ENCODE peak calls at places on chromosomes 4 and X, in five cellular contexts. N is mesenchymal stem cell, S is mesendoderm, E is IMR-90, U is H9. I is an unnamed sample.
A peak's percentile ranks its signal among the peaks of the same experiment; 100 is the strongest.

GRCh38 chr4:173246719-173247118 is 78.1 kb downstream of the GALNT7 start:
- DNase-seq in N (no peak), S (no peak), E (no peak), U (no peak), I (no peak)

GRCh38 chrX:72366746-72367145 is 61.0 kb upstream of the CITED1 start:
- DNase-seq in N (no peak), S (no peak), E (no peak), U (no peak), I (no peak)

GRCh38 chrX:133523094-133523493 is 107.8 kb upstream of the GPC4 start:
- DNase-seq in N (no peak), S (no peak), E (no peak), U (no peak), I (no peak)

GRCh38 chrX:101223226-101223625 is 3.6 kb downstream of the DRP2 start:
- DNase-seq in N (no peak), S (no peak), E (no peak), U (no peak), I (no peak)

GRCh38 chr4:118756958-118757357 is 71.8 kb downstream of the METTL14 start:
- DNase-seq in N (no peak), S (no peak), E (no peak), U (no peak), I (no peak)

GRCh38 chr4:176323511-176324160 is 3.9 kb downstream of the SPCS3 start:
- DNase-seq in N (no peak), S (no peak), E (no peak), U (no peak), I (no peak)

GRCh38 chr4:17324431-17324830 is 187.5 kb downstream of the QDPR start:
- DNase-seq in N (peak; percentile 72), S (peak; percentile 64), E (peak; percentile 77), U (peak; percentile 40), I (peak; percentile 38)

GRCh38 chr4:155506761-155507160 is 130.0 kb upstream of the MAP9 start:
- DNase-seq in N (no peak), S (no peak), E (no peak), U (no peak), I (no peak)

GRCh38 chr4:107999932-108000539 is 10.3 kb downstream of the HADH start:
- DNase-seq in N (peak; percentile 33), S (no peak), E (no peak), U (no peak), I (no peak)

GRCh38 chrX:96098471-96098870 is 586.2 kb upstream of the DIAPH2 start:
- DNase-seq in N (no peak), S (no peak), E (no peak), U (no peak), I (no peak)

GRCh38 chr4:21097026-21097425 is 396.8 kb downstream of the PACRGL start:
- DNase-seq in N (no peak), S (no peak), E (no peak), U (no peak), I (no peak)

GRCh38 chr4:38621004-38621684 is 42.9 kb upstream of the KLF3 start:
- DNase-seq in N (peak; percentile 84), S (no peak), E (peak; percentile 87), U (no peak), I (no peak)

GRCh38 chr4:10737335-10737734 is 52.8 kb upstream of the CLNK start:
- DNase-seq in N (peak; percentile 67), S (peak; percentile 22), E (peak; percentile 69), U (no peak), I (no peak)

GRCh38 chrX:119755981-119756533 is 2.3 kb upstream of the SOWAHD start:
- DNase-seq in N (peak; percentile 80), S (no peak), E (peak; percentile 73), U (no peak), I (no peak)

GRCh38 chr4:110049951-110050925 is 137.6 kb downstream of the EGF start:
- DNase-seq in N (peak; percentile 59), S (peak; percentile 56), E (peak; percentile 52), U (no peak), I (peak; percentile 38)

GRCh38 chr4:98994474-98995182 is 893 bp upstream of the METAP1 start:
- DNase-seq in N (no peak), S (no peak), E (peak; percentile 8), U (no peak), I (no peak)

GRCh38 chr4:1368421-1369090 is 21.5 kb downstream of the UVSSA start:
- DNase-seq in N (no peak), S (no peak), E (no peak), U (peak; percentile 62), I (no peak)

GRCh38 chrX:155864655-155865054 is 16.5 kb upstream of the VAMP7 start:
- DNase-seq in N (peak; percentile 10), S (peak; percentile 37), E (no peak), U (no peak), I (no peak)

GRCh38 chr4:153166971-153167501 is 37.2 kb upstream of the TRIM2 start:
- DNase-seq in N (no peak), S (no peak), E (peak; percentile 43), U (no peak), I (no peak)

GRCh38 chr4:3111461-3111860 is 37.0 kb downstream of the HTT start:
- DNase-seq in N (peak; percentile 92), S (peak; percentile 59), E (peak; percentile 82), U (no peak), I (no peak)

DNA sequence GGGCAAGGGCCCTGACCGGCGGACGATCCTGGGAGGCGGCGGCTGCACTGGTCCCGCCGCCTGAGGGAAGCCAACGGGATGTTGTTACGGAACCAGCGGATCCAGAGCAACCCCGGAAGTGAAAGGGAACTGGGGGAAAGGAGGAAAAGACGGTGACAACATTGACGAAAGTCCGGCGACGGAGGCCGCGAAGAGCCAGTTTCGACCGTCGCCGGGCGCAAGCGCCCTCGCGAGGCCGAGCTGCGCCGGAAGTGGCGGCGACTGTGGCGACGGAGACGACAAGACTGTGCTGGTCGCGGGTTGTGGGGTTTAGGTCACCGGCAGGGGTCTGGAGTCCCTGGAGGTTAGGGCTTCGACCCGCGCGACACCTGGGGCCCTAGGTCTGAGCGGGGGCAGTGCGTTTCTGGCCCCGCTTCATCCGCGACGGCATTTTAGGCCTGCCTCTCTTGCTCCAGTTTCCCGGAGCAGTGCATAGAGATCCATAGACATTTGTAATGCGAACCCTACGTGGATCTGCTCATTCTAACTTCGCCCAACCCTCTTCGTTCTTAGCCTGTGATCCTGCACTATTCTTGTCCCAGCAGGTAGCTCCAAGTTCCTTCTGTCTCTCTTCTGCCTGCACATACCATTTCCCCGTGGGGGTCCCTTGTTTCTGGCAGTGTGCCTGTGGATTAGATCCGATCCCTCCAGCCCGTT is at the start of gene BOD1L1:
- DNase-seq in N (peak; percentile 92), S (peak; percentile 96), E (peak; percentile 89), U (peak; percentile 91), I (peak; percentile 82)
- H3K23ac ChIP-seq in N (no peak within 1 kb of the TSS), S (no peak within 1 kb of the TSS), E (peak within 1 kb of the TSS; percentile 89), U (no peak within 1 kb of the TSS), I (peak within 1 kb of the TSS; percentile 92)

GRCh38 chrX:43876680-43877079 is 5.6 kb downstream of the MAOB start:
- DNase-seq in N (no peak), S (no peak), E (no peak), U (no peak), I (no peak)

GRCh38 chrX:43882294-43882681 is at the start of gene MAOB:
- DNase-seq in N (no peak), S (peak; percentile 38), E (no peak), U (peak; percentile 45), I (peak; percentile 20)

GRCh38 chrX:43881410-43882293 is 598 bp downstream of the MAOB start:
- DNase-seq in N (no peak), S (no peak), E (no peak), U (no peak), I (no peak)

GRCh38 chrX:43880439-43880838 is 1.8 kb downstream of the MAOB start:
- DNase-seq in N (no peak), S (no peak), E (no peak), U (no peak), I (no peak)

DNA sequence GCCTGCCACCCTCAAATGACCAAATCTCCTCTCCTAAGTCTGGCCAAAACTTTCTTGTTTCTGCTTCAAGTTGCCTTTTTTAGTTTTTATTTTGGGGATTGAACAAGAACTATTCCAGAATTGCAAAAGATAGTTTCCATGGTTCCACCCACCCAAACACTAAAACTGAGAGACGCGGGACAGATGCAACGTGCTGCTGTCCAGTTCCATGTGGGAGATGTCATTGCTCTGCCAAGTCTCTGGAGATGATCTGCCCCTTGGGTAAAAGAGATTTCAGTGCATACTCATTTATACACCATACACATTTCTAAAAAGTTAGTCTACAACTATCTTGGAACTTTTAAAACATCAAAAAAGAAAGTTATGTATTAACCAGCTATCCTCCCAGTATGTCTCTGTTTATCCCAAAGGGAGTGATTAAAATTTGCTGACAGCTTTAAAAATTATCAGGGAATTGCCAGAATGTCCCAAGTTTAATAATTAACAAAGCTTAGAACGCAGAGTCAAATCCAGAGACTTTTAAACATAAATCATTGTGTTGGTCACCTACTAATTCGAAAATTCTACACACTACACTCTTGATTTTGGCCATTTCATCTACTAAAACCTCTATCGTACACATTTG is 3.2 kb downstream of the MAOB start:
- DNase-seq in N (no peak), S (no peak), E (no peak), U (no peak), I (no peak)
- H2AK5ac ChIP-seq in N (no peak overlapping the region), S (no peak overlapping the region), E (no peak overlapping the region), U (no peak overlapping the region), I (no peak overlapping the region)

GRCh38 chrX:149517308-149517707 is 12.2 kb upstream of the IDS start:
- DNase-seq in N (no peak), S (no peak), E (no peak), U (no peak), I (no peak)
- H3K4me2 ChIP-seq in N (no peak overlapping the region), S (no peak overlapping the region), E (no peak overlapping the region), U (no peak overlapping the region), I (no peak overlapping the region)

GRCh38 chrX:132272826-132273225 is 53.6 kb upstream of the RAP2C start:
- DNase-seq in N (peak; percentile 51), S (no peak), E (peak; percentile 19), U (no peak), I (no peak)

DNA sequence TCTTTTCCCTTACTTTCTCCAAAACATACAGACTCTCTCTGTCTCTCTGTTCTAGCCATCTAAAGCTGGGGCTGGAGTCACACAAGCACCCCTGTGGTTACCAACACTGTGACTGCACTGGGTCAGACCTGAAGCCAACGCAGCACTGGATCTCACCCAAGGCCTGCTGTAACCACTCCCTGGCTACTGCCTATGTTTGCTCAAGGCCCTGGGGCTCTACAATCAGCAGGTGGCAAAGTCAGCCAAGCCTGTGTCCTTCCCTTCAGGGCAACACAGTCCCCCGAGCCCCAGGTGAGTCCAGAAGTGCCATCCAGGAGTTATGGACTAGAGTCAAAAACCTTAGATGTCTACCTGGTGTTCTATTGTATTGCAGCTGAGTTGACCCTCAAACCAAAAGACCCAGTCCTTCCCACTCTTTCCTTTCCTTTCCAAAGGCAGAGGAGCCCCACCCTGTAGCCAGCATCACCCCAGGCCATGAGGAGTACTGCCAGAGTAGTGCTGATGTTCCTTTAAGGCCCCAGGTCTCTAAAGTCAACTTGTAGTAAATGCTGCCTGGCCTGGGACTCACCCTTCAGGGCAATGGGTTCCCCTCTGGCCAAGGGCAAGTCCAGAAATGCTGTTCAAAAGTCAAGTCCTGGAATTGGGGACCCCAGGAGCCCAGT is 58.8 kb upstream of the RAP2C start:
- DNase-seq in N (no peak), S (no peak), E (no peak), U (no peak), I (no peak)
- H3K23ac ChIP-seq in N (no peak overlapping the region), S (no peak overlapping the region), E (no peak overlapping the region), U (no peak overlapping the region), I (no peak overlapping the region)